ENCODE peak calls at places on chromosome 15, in seven cellular contexts. X is stimulated activated naive CD8-positive, alpha-beta T cell treated with anti-CD3 and anti-CD28 coated beads, Interleukin-15, Interleukin-2, amounts not matched to agents 100 U/mL and 50 U/mL, for 24 hours; V is AG09319; F is HEK293T; J is NCI-H460; T is H54; D is stimulated activated naive B cell treated with anti-CD40 and anti-IgM and Interleukin-4, amounts not matched to agents 10 μg/mL and 1 μg/mL and 100 μg/mL, for 72 hours. W is an unnamed sample.

GRCh38 chr15:40063563-40064011 is 24.6 kb upstream of the SRP14 start:
- DNase-seq in X (no peak), F (no peak), V (peak; percentile 27), T (peak; percentile 75), J (peak; percentile 69), D (no peak), W (no peak)

GRCh38 chr15:45102226-45102625 is 11.7 kb downstream of the DUOX2 start:
- DNase-seq in X (no peak), F (no peak), J (no peak), D (no peak), V (no peak), T (no peak), W (no peak)

GRCh38 chr15:88219623-88220022 is 36.9 kb downstream of the NTRK3 start:
- DNase-seq in F (no peak), X (no peak), J (no peak), V (no peak), T (no peak), D (no peak), W (no peak)

GRCh38 chr15:73305331-73306211 is 63.2 kb downstream of the HCN4 start:
- DNase-seq in V (peak; percentile 16), F (peak; percentile 71), X (peak; percentile 10), D (peak; percentile 35), J (peak; percentile 58), T (peak; percentile 40), W (peak; percentile 55)

GRCh38 chr15:90642464-90643300 is 74.5 kb upstream of the BLM start:
- DNase-seq in J (no peak), D (no peak), X (no peak), T (no peak), V (no peak), F (no peak), W (no peak)

GRCh38 chr15:49860101-49860500 is 239.3 kb downstream of the DTWD1 start:
- DNase-seq in J (no peak), X (no peak), F (no peak), T (no peak), D (no peak), V (no peak), W (no peak)

GRCh38 chr15:28002867-28003266 is 96.2 kb downstream of the OCA2 start:
- DNase-seq in F (no peak), D (no peak), V (no peak), T (no peak), J (no peak), X (no peak), W (no peak)

GRCh38 chr15:69410290-69410874 is 3.8 kb upstream of the KIF23 start:
- DNase-seq in F (no peak), X (peak; percentile 45), D (no peak), T (peak; percentile 44), V (no peak), J (peak; percentile 78), W (peak; percentile 65)

GRCh38 chr15:31328999-31329639 is 2.5 kb downstream of the KLF13 start:
- DNase-seq in F (no peak), T (no peak), V (no peak), J (no peak), D (peak; percentile 41), X (peak; percentile 57), W (peak; percentile 60)

GRCh38 chr15:64911317-64912186 is at the start of gene ANKDD1A:
- DNase-seq in V (no peak), F (peak; percentile 68), X (peak; percentile 62), T (peak; percentile 53), J (peak; percentile 34), D (peak; percentile 18), W (peak; percentile 57)

GRCh38 chr15:35912196-35912595 is 366.2 kb upstream of the DPH6 start:
- DNase-seq in V (no peak), F (no peak), X (no peak), D (no peak), J (no peak), T (no peak), W (no peak)

GRCh38 chr15:64623347-64624024 is 151.9 kb downstream of the RBPMS2 start:
- DNase-seq in V (peak; percentile 52), X (peak; percentile 44), D (peak; percentile 4), T (no peak), F (no peak), J (no peak), W (peak; percentile 75)

GRCh38 chr15:59255647-59256380 is 49.2 kb downstream of the LDHAL6B start:
- DNase-seq in F (no peak), X (no peak), T (no peak), J (peak; percentile 26), V (no peak), D (no peak), W (peak; percentile 60)

GRCh38 chr15:25176991-25177954 is 222.5 kb downstream of the SNRPN start:
- DNase-seq in J (no peak), V (no peak), F (no peak), X (no peak), D (no peak), T (no peak), W (no peak)

GRCh38 chr15:68425428-68426060 is 6.4 kb downstream of the ITGA11 start:
- DNase-seq in X (no peak), F (no peak), T (no peak), V (peak; percentile 28), J (no peak), D (no peak), W (no peak)

GRCh38 chr15:96064351-96064756 is 266.1 kb upstream of the NR2F2 start:
- DNase-seq in X (no peak), V (no peak), D (no peak), F (no peak), J (no peak), T (no peak), W (no peak)

GRCh38 chr15:80419546-80419945 is 15.4 kb downstream of the ARNT2 start:
- DNase-seq in T (no peak), J (no peak), V (no peak), D (no peak), F (no peak), X (no peak), W (no peak)

GRCh38 chr15:39134282-39134681 is 446.6 kb upstream of the THBS1 start:
- DNase-seq in V (no peak), D (no peak), F (no peak), X (no peak), J (no peak), T (no peak), W (no peak)